ENCODE peak calls at places on chromosomes 5 and 9, in five cellular contexts. F, G, Q, L and W are unnamed samples.

GRCh38 chr5:17360879-17361278 is 137.2 kb upstream of the TAF11L2 start:
- DNase-seq in Q (no peak), G (no peak), L (no peak), F (no peak), W (no peak)

GRCh38 chr5:135706474-135706873 is 127.7 kb upstream of the CXCL14 start:
- DNase-seq in F (no peak), L (no peak), G (no peak), Q (no peak), W (no peak)

GRCh38 chr5:126462239-126463014 is 39.2 kb downstream of the GRAMD2B start:
- DNase-seq in L (no peak), G (no peak), Q (peak), F (no peak), W (no peak)

GRCh38 chr5:36763454-36763853 is 113.1 kb upstream of the NIPBL start:
- DNase-seq in G (no peak), Q (no peak), L (no peak), F (no peak), W (no peak)

GRCh38 chr5:7897014-7897600 is 28.2 kb downstream of the MTRR start:
- DNase-seq in F (no peak), L (no peak), Q (peak), G (no peak), W (peak)

GRCh38 chr9:107935931-107936330 is 446.4 kb upstream of the KLF4 start:
- DNase-seq in G (no peak), Q (no peak), L (no peak), F (no peak), W (no peak)

GRCh38 chr9:106059886-106060285 is 365.5 kb downstream of the TMEM38B start:
- DNase-seq in Q (no peak), G (no peak), L (no peak), F (no peak), W (no peak)

GRCh38 chr5:95826949-95827595 is 4.5 kb upstream of the GLRX start:
- DNase-seq in L (no peak), G (no peak), Q (no peak), F (no peak), W (no peak)

GRCh38 chr5:4514067-4514648 is 626.0 kb upstream of the ADAMTS16 start:
- DNase-seq in Q (no peak), G (no peak), L (no peak), F (no peak), W (no peak)